ENCODE peak calls at places on chromosomes 16 and 17, in nine cellular contexts. U is testis; C is colonic mucosa; M is IMR-90; N is left ventricle myocardium inferior; H is psoas muscle; K is ascending aorta; F is CD8-positive, alpha-beta memory T cell; J is PC-3. T is an unnamed sample.

GRCh38 chr17:34579017-34579946 is at the start of gene TMEM132E:
- DNase-seq in U (peak; percentile 85), C (peak; percentile 25), M (peak; percentile 2), N (peak; percentile 37), H (peak; percentile 23), K (no peak), F (no peak), J (no peak), T (peak; percentile 35)

GRCh38 chr17:59754547-59754946 is 47.1 kb downstream of the VMP1 start:
- DNase-seq in U (no peak), C (no peak), M (peak; percentile 98), N (no peak), H (no peak), K (no peak), F (no peak), J (peak; percentile 99), T (no peak)

GRCh38 chr16:35431829-35432663 is 1972.6 kb downstream of the TP53TG3F start:
- DNase-seq in U (peak; percentile 77), C (no peak), M (no peak), N (no peak), H (no peak), K (no peak), F (no peak), J (no peak), T (no peak)

GRCh38 chr17:63841350-63842172 is 924 bp downstream of the SMARCD2 start:
- DNase-seq in U (peak; percentile 64), C (peak; percentile 70), M (peak; percentile 34), N (peak; percentile 79), H (peak; percentile 58), K (peak; percentile 81), F (no peak), J (peak; percentile 44), T (peak; percentile 87)

GRCh38 chr17:27807567-27808470 is 7.5 kb upstream of the NOS2 start:
- DNase-seq in U (peak; percentile 40), C (peak; percentile 78), M (no peak), N (no peak), H (no peak), K (no peak), F (peak; percentile 56), J (no peak), T (peak; percentile 35)

GRCh38 chr17:63881935-63882601 is at the start of gene GH2:
- DNase-seq in U (peak; percentile 79), C (peak; percentile 38), M (peak; percentile 34), N (no peak), H (peak; percentile 26), K (no peak), F (peak; percentile 46), J (peak; percentile 79), T (no peak)

GRCh38 chr17:48429638-48430586 is at the start of gene SKAP1:
- DNase-seq in U (no peak), C (peak; percentile 66), M (no peak), N (no peak), H (peak; percentile 18), K (no peak), F (peak; percentile 74), J (no peak), T (peak; percentile 73)

GRCh38 chr17:67139784-67140665 is 95.7 kb downstream of the CACNG1 start:
- DNase-seq in U (peak; percentile 36), C (no peak), M (peak; percentile 42), N (no peak), H (no peak), K (no peak), F (no peak), J (peak; percentile 79), T (peak; percentile 91)

GRCh38 chr17:43695968-43696865 is 34.5 kb upstream of the MEOX1 start:
- DNase-seq in U (peak; percentile 49), C (no peak), M (peak; percentile 20), N (peak; percentile 51), H (no peak), K (peak; percentile 81), F (no peak), J (no peak), T (no peak)

GRCh38 chr16:63617047-63617989 is 1504.5 kb downstream of the CDH11 start:
- DNase-seq in U (peak; percentile 23), C (peak; percentile 19), M (no peak), N (peak; percentile 23), H (no peak), K (no peak), F (no peak), J (no peak), T (peak; percentile 16)

GRCh38 chr16:49505556-49505955 is 132.0 kb downstream of the C16orf78 start:
- DNase-seq in U (no peak), C (no peak), M (no peak), N (no peak), H (no peak), K (no peak), F (no peak), J (no peak), T (no peak)

GRCh38 chr17:1438593-1439083 is 17.4 kb downstream of the CRK start:
- DNase-seq in U (peak; percentile 68), C (no peak), M (peak; percentile 89), N (no peak), H (no peak), K (no peak), F (no peak), J (no peak), T (no peak)

GRCh38 chr16:87465306-87465705 is 27.5 kb downstream of the ZCCHC14 start:
- DNase-seq in U (peak; percentile 76), C (peak; percentile 75), M (peak; percentile 82), N (peak; percentile 71), H (peak; percentile 89), K (peak; percentile 89), F (no peak), J (peak; percentile 84), T (peak; percentile 77)

GRCh38 chr16:66487580-66488235 is 60.6 kb downstream of the BEAN1 start:
- DNase-seq in U (no peak), C (no peak), M (no peak), N (no peak), H (no peak), K (peak; percentile 34), F (no peak), J (no peak), T (no peak)

GRCh38 chr16:47375423-47375822 is 85.4 kb downstream of the ITFG1 start:
- DNase-seq in U (no peak), C (no peak), M (peak; percentile 28), N (no peak), H (no peak), K (no peak), F (no peak), J (no peak), T (no peak)

GRCh38 chr16:87489434-87490045 is 3.3 kb downstream of the ZCCHC14 start:
- DNase-seq in U (no peak), C (no peak), M (no peak), N (no peak), H (no peak), K (no peak), F (no peak), J (no peak), T (no peak)

DNA sequence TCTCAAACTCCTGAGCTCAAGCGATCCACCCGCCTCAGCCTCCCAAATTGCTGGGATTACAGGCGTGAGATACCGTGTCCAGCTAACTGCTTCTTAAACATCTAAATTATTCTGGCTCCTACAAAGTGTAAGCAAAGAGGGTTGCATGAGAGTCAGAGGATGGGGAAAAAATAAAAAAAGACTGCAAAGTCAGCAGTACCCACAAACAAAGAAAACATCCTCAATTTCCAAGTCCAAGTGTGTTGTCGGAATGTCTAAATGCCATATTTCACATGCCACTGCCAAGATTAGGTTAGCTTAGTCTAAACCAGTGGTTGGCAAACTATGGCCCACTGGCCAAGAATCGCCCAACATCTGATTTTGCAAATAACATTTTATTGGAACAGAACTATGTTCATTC is 13.0 kb upstream of the PHLPP2 start:
- DNase-seq in U (no peak), C (no peak), M (no peak), N (no peak), H (no peak), K (no peak), F (no peak), J (no peak), T (no peak)
- H3K36me3 ChIP-seq in U (no peaks in the 10 kb centered on the region), C (peaks cover 14% of the 10 kb centered on the region), M (peaks cover 34% of the 10 kb centered on the region), N (peaks cover 92% of the 10 kb centered on the region), H (peaks cover 93% of the 10 kb centered on the region), K (peaks cover 57% of the 10 kb centered on the region), F (peaks cover 43% of the 10 kb centered on the region), J (peaks cover 45% of the 10 kb centered on the region), T (peaks cover 13% of the 10 kb centered on the region)

DNA sequence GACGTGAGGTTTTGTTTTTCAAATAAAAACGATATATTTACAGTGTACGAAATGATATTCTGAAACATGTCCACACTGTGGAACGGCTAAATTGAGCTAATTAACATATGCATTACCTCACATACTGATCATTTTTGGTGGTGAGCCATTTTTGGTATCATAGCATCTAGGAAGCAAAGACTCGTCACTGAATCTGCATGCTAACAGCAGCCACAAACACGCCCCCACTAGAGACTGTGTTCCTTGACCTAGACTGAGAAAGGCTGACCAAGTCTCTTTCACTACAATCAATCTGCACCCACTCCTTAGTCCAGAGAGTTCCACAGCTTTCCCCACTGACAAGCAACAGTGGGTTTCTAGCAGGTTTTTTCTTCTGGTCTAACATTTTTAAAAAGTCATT is 29.5 kb downstream of the NPLOC4 start:
- DNase-seq in U (no peak), C (no peak), M (peak; percentile 61), N (no peak), H (no peak), K (no peak), F (no peak), J (no peak), T (no peak)
- H3K36me3 ChIP-seq in U (no peaks in the 10 kb centered on the region), C (peaks cover 38% of the 10 kb centered on the region), M (peaks cover 61% of the 10 kb centered on the region), N (peaks cover 84% of the 10 kb centered on the region), H (peaks cover 96% of the 10 kb centered on the region), K (peaks cover 78% of the 10 kb centered on the region), F (peaks cover 43% of the 10 kb centered on the region), J (peaks cover 61% of the 10 kb centered on the region), T (no peaks in the 10 kb centered on the region)

DNA sequence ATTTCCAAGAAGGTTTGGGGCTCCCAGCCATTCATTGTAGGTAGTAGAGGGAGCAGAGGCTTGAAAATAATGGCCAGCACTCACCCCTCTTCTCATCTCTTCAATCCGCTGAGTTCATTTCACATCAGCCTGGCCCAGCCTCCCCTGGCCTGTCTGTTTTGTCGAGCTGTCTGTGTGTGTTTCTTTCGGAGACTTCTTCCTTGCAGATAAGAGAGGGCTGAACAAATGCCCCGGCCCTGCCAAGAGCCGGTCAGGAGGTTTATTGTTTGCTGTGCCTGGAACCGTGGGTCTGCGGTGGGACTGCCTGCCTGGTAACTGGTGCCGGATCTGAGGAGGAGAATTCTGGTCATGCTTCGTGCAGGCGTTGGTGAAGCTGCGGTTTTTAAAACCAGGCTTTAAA is 3.4 kb downstream of the VPS4A start:
- DNase-seq in U (peak; percentile 60), C (no peak), M (no peak), N (no peak), H (no peak), K (peak; percentile 55), F (no peak), J (no peak), T (no peak)
- H3K36me3 ChIP-seq in U (no peaks in the 10 kb centered on the region), C (peaks cover 20% of the 10 kb centered on the region), M (peaks cover 44% of the 10 kb centered on the region), N (peaks cover 59% of the 10 kb centered on the region), H (peaks cover 57% of the 10 kb centered on the region), K (peaks cover 52% of the 10 kb centered on the region), F (peaks cover 40% of the 10 kb centered on the region), J (peaks cover 14% of the 10 kb centered on the region), T (peaks cover 1% of the 10 kb centered on the region)

DNA sequence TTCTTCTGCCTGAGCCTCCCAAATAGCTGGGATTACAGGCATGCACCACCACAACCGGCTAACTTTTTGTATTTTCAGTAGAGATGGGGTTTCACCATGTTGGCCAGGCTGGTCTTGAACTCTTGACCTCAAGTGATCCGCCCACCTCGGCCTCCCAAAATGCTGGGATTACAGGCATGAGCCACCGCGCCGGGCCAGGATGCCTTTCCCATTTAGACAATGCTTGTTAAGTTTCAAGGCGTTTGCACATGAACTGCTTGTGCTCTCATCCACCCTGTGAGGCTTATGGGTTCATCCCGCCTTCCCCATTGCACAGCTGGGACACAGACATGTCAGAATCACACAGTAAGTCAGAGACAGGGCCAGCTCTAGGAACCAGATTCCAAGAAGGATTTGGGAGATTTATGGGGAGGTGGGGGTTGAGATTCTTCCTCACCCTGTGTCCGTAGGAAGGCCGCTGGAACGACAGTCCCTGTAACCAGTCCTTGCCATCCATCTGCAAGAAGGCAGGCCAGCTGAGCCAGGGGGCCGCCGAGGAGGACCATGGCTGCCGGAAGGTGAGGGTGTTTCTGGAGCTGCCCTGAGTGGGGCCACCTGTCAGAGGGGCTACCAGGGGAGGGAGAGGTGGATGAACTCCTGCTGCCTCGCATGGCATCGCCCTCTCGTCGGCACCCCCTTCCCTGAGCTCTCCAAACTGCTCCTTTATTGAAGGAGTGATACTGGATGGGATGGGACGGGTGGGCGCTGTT is 46.3 kb downstream of the MRC2 start:
- DNase-seq in U (no peak), C (no peak), M (no peak), N (no peak), H (no peak), K (no peak), F (no peak), J (no peak), T (no peak)
- H3K36me3 ChIP-seq in U (no peaks in the 10 kb centered on the region), C (no peaks in the 10 kb centered on the region), M (peaks cover 82% of the 10 kb centered on the region), N (no peaks in the 10 kb centered on the region), H (no peaks in the 10 kb centered on the region), K (peaks cover 46% of the 10 kb centered on the region), F (no peaks in the 10 kb centered on the region), J (no peaks in the 10 kb centered on the region), T (no peaks in the 10 kb centered on the region)